ENCODE peak calls at places on chromosomes 5 and 9, in eight cellular contexts. D, A, V, O, G, I, T and F are unnamed samples.

GRCh38 chr5:106121972-106122605 is 1548.6 kb downstream of the EFNA5 start:
- DNase-seq in G (no peak), T (peak; percentile 4), O (peak; percentile 44), D (no peak), V (no peak), A (no peak), I (peak; percentile 22), F (no peak)

GRCh38 chr9:99050292-99050911 is 54.5 kb upstream of the TGFBR1 start:
- DNase-seq in D (no peak), T (peak; percentile 75), V (no peak), G (peak; percentile 67), A (peak; percentile 67), O (no peak), I (no peak), F (peak; percentile 57)

GRCh38 chr9:113380869-113381378 is 4.1 kb upstream of the HDHD3 start:
- DNase-seq in A (no peak), I (peak; percentile 73), O (no peak), G (no peak), T (no peak), D (no peak), V (no peak), F (no peak)

GRCh38 chr5:140348104-140348503 is 1.7 kb upstream of the HBEGF start:
- DNase-seq in A (no peak), V (no peak), O (no peak), G (no peak), I (peak; percentile 72), D (no peak), T (no peak), F (no peak)

GRCh38 chr5:107555425-107556090 is 115.2 kb downstream of the EFNA5 start:
- DNase-seq in I (no peak), O (no peak), T (peak; percentile 69), D (no peak), V (no peak), A (peak; percentile 75), G (no peak), F (peak; percentile 49)

GRCh38 chr5:4212071-4212739 is 616.6 kb downstream of the IRX1 start:
- DNase-seq in D (no peak), A (no peak), V (no peak), I (no peak), G (no peak), T (no peak), O (no peak), F (no peak)

GRCh38 chr9:84922051-84922450 is 252.5 kb downstream of the NTRK2 start:
- DNase-seq in A (no peak), G (no peak), D (peak; percentile 21), I (no peak), V (no peak), O (no peak), T (no peak), F (no peak)

GRCh38 chr5:141934099-141934844 is 10.6 kb downstream of the DELE1 start:
- DNase-seq in G (no peak), I (peak; percentile 53), O (peak; percentile 45), V (peak; percentile 86), T (peak; percentile 14), D (no peak), A (peak; percentile 72), F (no peak)

GRCh38 chr9:136694163-136694864 is 7.1 kb upstream of the AGPAT2 start:
- DNase-seq in T (peak; percentile 18), V (no peak), G (no peak), O (peak; percentile 79), A (no peak), I (peak; percentile 85), D (no peak), F (no peak)

GRCh38 chr9:89405832-89406231 is 87.5 kb downstream of the SECISBP2 start:
- DNase-seq in O (no peak), A (no peak), D (no peak), T (no peak), G (no peak), V (no peak), I (no peak), F (no peak)

GRCh38 chr5:14364096-14364495 is 217.5 kb upstream of the OTULINL start:
- DNase-seq in O (no peak), A (no peak), G (no peak), I (no peak), T (no peak), V (no peak), D (no peak), F (no peak)

GRCh38 chr5:154795235-154795596 is 40.0 kb downstream of the LARP1 start:
- DNase-seq in A (no peak), O (no peak), V (no peak), D (no peak), G (no peak), I (no peak), T (peak; percentile 17), F (no peak)

GRCh38 chr9:21153688-21154608 is 12.3 kb upstream of the IFNW1 start:
- DNase-seq in G (peak; percentile 64), I (no peak), T (peak; percentile 1), V (no peak), D (no peak), A (peak; percentile 22), O (no peak), F (peak; percentile 59)

GRCh38 chr9:78691531-78691930 is 394.6 kb downstream of the PSAT1 start:
- DNase-seq in I (no peak), D (no peak), V (no peak), A (peak; percentile 30), T (peak; percentile 60), G (no peak), O (no peak), F (no peak)
- TF ChIP-seq CTCF in I (no peak), D (no peak), V (no peak), A (no peak), T (no peak), G (no peak), O (no peak), F (no peak)

DNA sequence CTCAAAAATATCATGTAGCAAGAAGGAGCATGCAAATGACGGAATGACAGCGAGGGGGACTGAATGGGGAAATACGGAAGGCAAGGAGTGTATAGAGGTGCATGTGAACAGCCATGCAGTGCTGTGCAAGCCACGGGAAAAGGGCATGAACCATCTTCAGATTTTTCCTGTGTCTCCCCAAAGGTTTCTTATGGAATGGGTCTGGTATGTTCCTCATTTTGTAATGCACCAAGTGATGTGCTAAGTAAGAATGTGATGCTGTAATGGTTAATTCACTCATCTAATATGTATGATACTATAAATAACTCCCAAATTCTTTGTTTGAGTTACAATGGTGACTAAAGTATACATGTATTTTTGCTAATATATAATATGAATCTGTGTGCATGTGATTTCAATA is 99.0 kb upstream of the DAB2 start:
- DNase-seq in D (no peak), G (peak; percentile 50), T (peak; percentile 84), I (no peak), V (no peak), A (peak; percentile 90), O (no peak), F (peak; percentile 41)
- H3K4me3 ChIP-seq in D (no peak overlapping the region), G (no peak overlapping the region), T (no peak overlapping the region), I (no peak overlapping the region), V (no peak overlapping the region), A (no peak overlapping the region), O (no peak overlapping the region), F (no peak overlapping the region)

DNA sequence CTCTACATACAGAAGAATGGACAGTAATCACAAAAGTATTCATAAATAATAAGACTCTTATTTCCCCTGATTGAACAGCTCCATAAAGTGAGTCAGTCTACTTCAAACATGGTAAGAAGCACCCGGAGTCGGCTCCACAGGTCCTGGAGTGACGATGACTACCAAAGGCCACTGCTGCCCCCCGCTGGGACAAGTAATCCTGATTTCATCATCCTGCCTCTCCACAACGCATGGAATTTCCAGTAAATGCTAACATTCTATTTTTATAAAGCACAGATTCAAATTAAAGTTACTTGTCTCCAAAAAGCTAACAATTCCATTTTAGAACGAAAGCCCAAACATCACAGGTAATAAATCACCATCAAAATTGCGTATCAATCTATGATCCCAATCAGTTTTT is 16.2 kb downstream of the ATPSCKMT start:
- DNase-seq in G (peak; percentile 98), D (no peak), O (no peak), A (peak; percentile 92), I (no peak), V (no peak), T (peak; percentile 97), F (peak; percentile 95)
- TF ChIP-seq CTCF in G (peak; percentile 48), D (no peak), O (no peak), A (peak; percentile 36), I (no peak), V (no peak), T (peak; percentile 73), F (peak; percentile 19)

DNA sequence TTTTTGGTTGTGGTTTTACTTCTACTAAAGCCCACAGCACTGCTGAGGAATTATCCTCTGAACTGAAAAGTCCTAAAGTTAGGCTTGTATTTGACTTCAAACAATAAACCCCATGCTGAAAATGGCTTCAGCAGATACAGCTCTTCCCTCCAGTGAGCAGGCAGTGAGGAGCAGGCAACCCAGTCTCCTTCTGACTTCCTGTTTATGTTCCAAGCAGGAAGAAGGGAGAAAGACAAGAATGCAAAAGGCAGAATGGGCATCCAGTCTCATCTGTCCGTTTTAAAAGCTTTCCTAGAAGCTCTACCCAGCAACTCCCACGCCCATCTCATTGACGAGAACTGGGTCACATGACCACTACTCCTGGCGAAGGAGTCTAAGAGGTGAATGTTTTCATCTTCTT is 80.7 kb upstream of the ZNF366 start:
- DNase-seq in I (no peak), O (no peak), G (no peak), A (no peak), T (peak; percentile 21), D (no peak), V (no peak), F (no peak)
- H3K4me3 ChIP-seq in I (no peak overlapping the region), O (no peak overlapping the region), G (no peak overlapping the region), A (no peak overlapping the region), T (no peak overlapping the region), D (no peak overlapping the region), V (no peak overlapping the region), F (no peak overlapping the region)

DNA sequence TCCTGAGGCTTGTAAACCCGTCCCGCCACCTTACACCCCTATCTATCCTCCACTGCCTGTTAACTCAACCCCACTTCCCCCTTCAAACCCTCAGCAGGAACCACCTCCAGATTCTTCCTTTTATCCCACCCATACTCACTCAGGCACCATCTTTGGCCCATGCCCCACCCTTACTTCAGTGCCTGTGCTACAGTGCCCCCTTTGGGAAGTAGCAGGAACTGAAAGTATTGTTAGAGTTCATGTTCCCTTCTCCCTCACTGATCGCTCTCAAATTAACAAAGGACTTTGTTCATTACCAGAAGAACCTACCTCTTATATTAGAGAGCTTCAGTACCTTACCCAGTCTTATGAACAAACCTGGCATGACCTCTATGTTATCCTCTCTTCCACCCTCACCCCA is 92.2 kb upstream of the MOCS2 start:
- DNase-seq in D (no peak), V (no peak), G (no peak), I (no peak), O (no peak), A (no peak), T (no peak), F (no peak)
- TF ChIP-seq CTCF in D (no peak), V (no peak), G (peak; percentile 45), I (no peak), O (no peak), A (peak; percentile 12), T (no peak), F (peak; percentile 21)

DNA sequence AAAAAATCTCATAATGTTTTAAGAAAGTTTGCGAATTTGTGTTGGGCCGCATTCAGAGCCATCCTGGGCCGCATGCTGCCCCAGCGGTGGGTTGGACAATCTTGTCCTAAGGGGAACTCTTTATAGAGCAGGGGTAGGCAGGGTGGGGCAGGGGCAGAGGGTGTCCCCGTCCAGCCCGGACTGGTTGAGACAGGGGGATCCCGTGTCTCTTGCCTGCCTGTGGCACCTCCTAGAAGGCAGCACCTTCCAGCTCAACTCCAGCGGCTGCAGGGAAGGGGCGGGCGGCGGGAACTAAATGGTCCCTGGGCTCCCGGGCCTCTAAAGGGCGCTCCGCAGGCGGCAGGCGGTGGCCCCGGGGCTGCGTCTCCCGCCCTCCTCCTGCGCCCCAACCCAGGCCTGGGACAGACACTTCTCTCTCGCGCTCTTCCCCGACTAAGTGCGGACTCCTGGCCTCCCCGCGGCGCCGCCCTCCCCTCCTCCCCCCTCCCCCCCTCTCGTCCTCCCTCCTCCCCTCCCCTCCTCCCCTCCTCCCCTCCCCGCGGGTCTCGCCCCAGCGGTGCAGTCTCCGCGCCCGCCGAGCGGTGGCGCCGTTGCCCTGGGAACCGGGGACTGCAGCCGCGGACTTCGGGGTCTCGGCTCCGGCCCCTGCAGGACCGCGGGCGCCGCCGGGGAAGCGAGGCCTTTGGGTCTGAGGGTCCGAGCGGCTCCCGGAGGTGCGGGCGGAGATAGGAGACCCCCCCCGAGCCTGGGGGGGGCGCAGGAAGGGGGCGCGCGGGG is 132.6 kb downstream of the MRPL36 start:
- DNase-seq in G (no peak), T (no peak), O (peak; percentile 57), D (no peak), I (no peak), V (no peak), A (no peak), F (no peak)
- H3K4me3 ChIP-seq in G (no peak overlapping the region), T (no peak overlapping the region), O (no peak overlapping the region), D (no peak overlapping the region), I (no peak overlapping the region), V (no peak overlapping the region), A (no peak overlapping the region), F (no peak overlapping the region)